ENCODE peak calls at places on chromosome X, in four cellular contexts. W is left lung, O is PC-9, J is dorsolateral prefrontal cortex. V is an unnamed sample. For H3K27me3, the result is how much of the 10 kb centered on the place peaks cover.

GRCh38 chrX:37441377-37441776 is 92.2 kb downstream of the PRRG1 start:
- DNase-seq in W (no peak), O (no peak), J (no peak), V (no peak)

GRCh38 chrX:133005038-133005437 is 46.6 kb upstream of the HS6ST2 start:
- DNase-seq in W (no peak), O (peak), J (no peak), V (no peak)

GRCh38 chrX:15680401-15680800 is 15.8 kb upstream of the CLTRN start:
- DNase-seq in W (no peak), O (no peak), J (no peak), V (no peak)

GRCh38 chrX:721354-721753 is 90.8 kb downstream of the SHOX start:
- DNase-seq in W (no peak), O (no peak), J (no peak), V (no peak)

GRCh38 chrX:153474718-153475117 is 4.3 kb upstream of the HAUS7 start:
- DNase-seq in W (peak), O (no peak), J (peak), V (peak)

GRCh38 chrX:30253257-30253656 is 6.3 kb downstream of the MAGEB1 start:
- DNase-seq in W (no peak), O (no peak), J (no peak), V (no peak)

GRCh38 chrX:25968920-25969319 is 169.2 kb upstream of the MAGEB18 start:
- DNase-seq in W (no peak), O (no peak), J (no peak), V (no peak)

GRCh38 chrX:56758456-56758855 is 29.4 kb downstream of the NBDY start:
- DNase-seq in W (no peak), O (no peak), J (no peak), V (no peak)

GRCh38 chrX:48083212-48083611 is 11.8 kb upstream of the ZNF630 start:
- DNase-seq in W (no peak), O (no peak), J (no peak), V (no peak)

GRCh38 chrX:120727911-120728310 is 98.1 kb upstream of the C1GALT1C1 start:
- DNase-seq in W (no peak), O (no peak), J (no peak), V (no peak)

GRCh38 chrX:115679460-115679859 is 118.5 kb downstream of the PLS3 start:
- DNase-seq in W (no peak), O (no peak), J (no peak), V (no peak)

GRCh38 chrX:104987063-104987462 is 233.4 kb downstream of the TEX13A start:
- DNase-seq in W (no peak), O (no peak), J (no peak), V (no peak)

GRCh38 chrX:146449243-146449642 is 360.3 kb upstream of the CXorf51B start:
- DNase-seq in W (no peak), O (no peak), J (no peak), V (no peak)

GRCh38 chrX:1165535-1166196 is 46.8 kb downstream of the CRLF2 start:
- DNase-seq in W (peak), O (no peak), J (no peak), V (no peak)

GRCh38 chrX:39730671-39731389 is 366.9 kb downstream of the BCOR start:
- DNase-seq in W (peak), O (no peak), J (peak), V (peak)

GRCh38 chrX:139423186-139423585 is 107.4 kb upstream of the F9 start:
- DNase-seq in W (no peak), O (no peak), J (no peak), V (no peak)

GRCh38 chrX:41723305-41723704 is 676 bp upstream of the GPR82 start:
- DNase-seq in W (no peak), O (no peak), J (no peak), V (no peak)

GRCh38 chrX:52422884-52423283 is 54.1 kb downstream of the XAGE2 start:
- DNase-seq in W (no peak), O (no peak), J (no peak), V (no peak)

GRCh38 chrX:50877310-50877709 is 33.2 kb upstream of the BMP15 start:
- DNase-seq in W (no peak), O (no peak), J (no peak), V (no peak)

DNA sequence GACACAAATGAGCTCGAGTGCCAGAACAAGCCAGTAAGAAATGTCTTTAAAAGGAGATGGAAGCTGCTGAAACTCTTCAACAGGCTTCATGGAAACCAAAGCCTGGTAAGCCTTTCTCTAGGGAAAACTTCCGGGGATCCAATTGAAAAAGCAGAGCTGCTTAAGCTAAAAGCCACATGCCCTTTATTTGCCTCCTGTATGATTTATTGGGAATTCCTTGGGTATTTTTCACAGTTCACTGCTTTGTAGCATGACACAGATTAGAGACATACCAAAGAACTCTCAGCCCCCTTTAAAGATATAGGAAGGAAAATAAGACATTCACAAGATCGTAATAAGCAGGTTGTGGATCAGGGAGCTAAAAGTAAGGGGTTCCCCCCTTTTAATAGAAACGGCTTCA is 6.5 kb upstream of the ARHGAP6 start:
- DNase-seq in W (no peak), O (no peak), J (no peak), V (no peak)
- H3K27me3 ChIP-seq in W (under half), O (under half), J (under half), V (under half)

DNA sequence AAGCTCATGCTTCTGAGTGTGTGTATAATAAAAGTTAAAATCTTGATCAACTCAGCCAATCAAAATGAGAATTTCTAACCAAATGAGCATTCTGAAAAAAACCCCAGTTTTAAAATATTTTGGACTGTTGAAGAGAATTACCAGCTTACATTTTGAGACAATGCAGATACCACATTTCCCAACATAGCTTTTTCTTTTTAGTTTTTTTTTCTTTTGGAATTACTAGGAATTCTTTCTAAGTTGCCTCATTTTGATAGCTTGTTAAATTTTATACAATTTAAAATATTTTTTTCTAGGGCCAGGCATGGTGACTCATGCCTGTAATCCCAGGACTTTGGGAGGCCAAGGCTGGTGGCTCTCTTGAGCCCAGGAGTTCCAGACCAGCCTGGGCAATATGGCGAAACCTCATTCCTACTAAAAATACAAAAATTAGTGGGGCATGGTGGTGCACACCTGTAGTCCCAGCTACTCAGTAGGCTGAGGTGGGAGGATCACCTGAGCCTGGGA is 2.2 kb downstream of the RP2 start:
- DNase-seq in W (no peak), O (no peak), J (no peak), V (no peak)
- H3K4me3 ChIP-seq in W (no peak), O (peak), J (no peak), V (no peak)

GRCh38 chrX:3252744-3253143 is 93.7 kb downstream of the MXRA5 start:
- DNase-seq in W (no peak), O (no peak), J (peak), V (no peak)
- H3K27ac ChIP-seq in W (no peak), O (no peak), J (no peak), V (no peak)

GRCh38 chrX:72396117-72396516 is 90.4 kb upstream of the CITED1 start:
- DNase-seq in W (no peak), O (no peak), J (no peak), V (no peak)
- H3K27me3 ChIP-seq in W (under half), O (under half), J (under half), V (under half)